ENCODE peak calls at places on chromosomes 1 and 21, in seven cellular contexts. W is GM18507; E is activated naive CD4-positive, alpha-beta T cell treated with Interleukin-2 at 50 U/mL for 16 hours; X is foreskin fibroblast; D is smooth muscle cell of the brain vasculature; R is HFFc6; K is stimulated activated naive CD4-positive, alpha-beta T cell. Z is an unnamed sample.

GRCh38 chr1:30757196-30757949 is at the start of gene LAPTM5:
- DNase-seq in W (no peak), E (peak), X (peak), D (no peak), R (peak), K (peak), Z (peak)

GRCh38 chr1:55131801-55132200 is 83.4 kb downstream of the USP24 start:
- DNase-seq in W (no peak), E (no peak), X (peak), D (peak), R (peak), K (no peak), Z (no peak)

GRCh38 chr1:73744985-73745384 is 453.0 kb downstream of the LRRIQ3 start:
- DNase-seq in W (no peak), E (no peak), X (no peak), D (no peak), R (no peak), K (no peak), Z (no peak)

GRCh38 chr1:230174041-230174440 is 107.0 kb downstream of the GALNT2 start:
- DNase-seq in W (no peak), E (no peak), X (no peak), D (no peak), R (no peak), K (no peak), Z (no peak)

GRCh38 chr1:19305880-19306279 is 6.1 kb downstream of the AKR7A2 start:
- DNase-seq in W (no peak), E (no peak), X (no peak), D (no peak), R (no peak), K (no peak), Z (no peak)

GRCh38 chr21:46061063-46061462 is 36.8 kb upstream of the COL6A2 start:
- DNase-seq in W (no peak), E (no peak), X (no peak), D (no peak), R (no peak), K (no peak), Z (no peak)

GRCh38 chr1:27525296-27526271 is 35.6 kb upstream of the WASF2 start:
- DNase-seq in W (peak), E (peak), X (peak), D (no peak), R (peak), K (peak), Z (peak)

GRCh38 chr1:24157921-24158481 is 15.1 kb upstream of the IL22RA1 start:
- DNase-seq in W (no peak), E (no peak), X (no peak), D (no peak), R (peak), K (no peak), Z (no peak)

GRCh38 chr1:235648407-235648907 is 1.1 kb downstream of the GNG4 start:
- DNase-seq in W (no peak), E (no peak), X (no peak), D (no peak), R (no peak), K (no peak), Z (no peak)

Z was measured in naive thymus-derived CD8-positive, alpha-beta T cell.